ENCODE peak calls at places on chromosomes 12 and 14, in nine cellular contexts. Z, I, M, H, V, T, S, P and W are unnamed samples. For H3K4me1, the result is how much of the 10 kb centered on the place peaks cover.

GRCh38 chr12:22437031-22437806 is 102.7 kb upstream of the ST8SIA1 start:
- DNase-seq in Z (no peak), I (peak), M (no peak), H (peak), V (no peak), T (no peak), S (no peak), P (no peak), W (no peak)

GRCh38 chr14:89507521-89507920 is 90.5 kb upstream of the FOXN3 start:
- DNase-seq in Z (no peak), I (peak), M (no peak), H (no peak), V (no peak), T (peak), S (no peak), P (no peak), W (no peak)

GRCh38 chr12:69331846-69332684 is 16.1 kb upstream of the LYZ start:
- DNase-seq in Z (peak), I (no peak), M (no peak), H (no peak), V (no peak), T (no peak), S (no peak), P (no peak), W (no peak)

GRCh38 chr12:60162988-60163720 is 567.3 kb downstream of the SLC16A7 start:
- DNase-seq in Z (no peak), I (no peak), M (no peak), H (peak), V (no peak), T (no peak), S (no peak), P (no peak), W (no peak)

GRCh38 chr12:48917857-48918537 is 7.3 kb downstream of the FKBP11 start:
- DNase-seq in Z (no peak), I (no peak), M (no peak), H (no peak), V (no peak), T (no peak), S (no peak), P (no peak), W (peak)

GRCh38 chr12:54689984-54690383 is 41.8 kb upstream of the DCD start:
- DNase-seq in Z (no peak), I (no peak), M (no peak), H (peak), V (no peak), T (no peak), S (no peak), P (no peak), W (no peak)

GRCh38 chr14:96805906-96806305 is 8.7 kb downstream of the VRK1 start:
- DNase-seq in Z (peak), I (no peak), M (no peak), H (no peak), V (no peak), T (no peak), S (no peak), P (no peak), W (no peak)

GRCh38 chr12:99386907-99387306 is 260.6 kb upstream of the GARIN6 start:
- DNase-seq in Z (no peak), I (peak), M (no peak), H (peak), V (no peak), T (no peak), S (no peak), P (no peak), W (no peak)

GRCh38 chr14:56716705-56717104 is 93.6 kb downstream of the OTX2 start:
- DNase-seq in Z (no peak), I (no peak), M (no peak), H (no peak), V (no peak), T (no peak), S (no peak), P (no peak), W (no peak)

GRCh38 chr12:49131051-49131972 is at the start of gene TUBA1B:
- DNase-seq in Z (peak), I (peak), M (peak), H (peak), V (peak), T (peak), S (peak), P (peak), W (peak)

GRCh38 chr12:481422-481821 is 21.7 kb downstream of the B4GALNT3 start:
- DNase-seq in Z (no peak), I (no peak), M (peak), H (no peak), V (peak), T (no peak), S (no peak), P (peak), W (no peak)

GRCh38 chr14:35861204-35861868 is 35.2 kb downstream of the BRMS1L start:
- DNase-seq in Z (no peak), I (no peak), M (no peak), H (no peak), V (no peak), T (no peak), S (no peak), P (no peak), W (no peak)

DNA sequence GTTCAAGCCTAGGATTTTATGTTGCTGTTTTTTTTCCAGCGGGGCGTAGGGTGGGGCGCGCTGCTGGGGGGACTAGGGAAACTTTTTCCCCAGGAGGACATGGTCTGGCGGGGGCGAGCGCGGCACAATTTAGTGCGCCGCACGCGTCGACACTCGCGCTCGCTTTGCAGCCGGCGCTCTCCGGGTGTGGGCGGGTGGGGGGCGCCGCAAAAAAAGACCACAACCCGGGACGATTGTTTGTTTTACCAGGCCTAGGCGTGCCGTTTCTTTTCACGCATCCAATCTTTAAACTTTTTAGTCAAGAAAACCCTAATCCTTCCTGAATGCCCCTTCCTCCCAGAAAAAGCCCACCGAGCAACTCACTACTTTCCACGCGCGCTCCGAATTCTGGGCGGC is 865 bp upstream of the ZFP36L1 start:
- DNase-seq in Z (no peak), I (no peak), M (peak), H (no peak), V (no peak), T (no peak), S (no peak), P (no peak), W (no peak)
- H3K4me1 ChIP-seq in Z (under half), I (under half), M (under half), H (under half), V (under half), T (under half), S (under half), P (under half), W (under half)

DNA sequence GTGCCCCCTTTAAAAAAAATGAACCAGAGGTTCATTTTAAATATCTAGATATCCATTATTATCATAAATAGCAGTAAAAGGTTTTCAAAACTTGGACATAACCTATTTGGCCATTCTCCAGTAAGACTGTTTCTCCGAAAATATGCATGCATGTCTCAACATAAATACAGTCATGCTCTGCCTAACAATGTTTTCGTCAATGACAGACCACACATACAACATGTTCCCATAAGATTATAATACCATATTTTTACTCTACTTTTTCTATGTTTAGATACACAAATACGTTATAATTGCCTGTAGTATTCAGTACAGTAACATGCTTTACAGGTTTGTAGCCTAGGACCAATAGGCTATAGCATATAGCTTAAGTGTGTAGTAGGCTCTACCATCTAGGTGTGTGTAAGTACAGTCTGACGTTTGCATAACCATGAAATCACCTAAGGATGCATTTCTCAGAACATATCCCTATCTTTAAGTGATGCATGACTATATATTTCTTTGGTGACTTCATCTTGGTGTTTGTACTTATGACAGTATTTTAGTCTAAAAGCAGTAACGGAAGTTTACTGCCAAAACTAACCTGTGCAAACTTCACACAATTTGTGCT is 3.2 kb downstream of the TMEM19 start:
- DNase-seq in Z (no peak), I (no peak), M (no peak), H (no peak), V (no peak), T (no peak), S (no peak), P (no peak), W (no peak)
- H3K4me1 ChIP-seq in Z (under half), I (under half), M (under half), H (under half), V (under half), T (under half), S (under half), P (under half), W (under half)

GRCh38 chr12:19518209-19518608 is 78.9 kb downstream of the AEBP2 start:
- DNase-seq in Z (no peak), I (no peak), M (no peak), H (no peak), V (no peak), T (no peak), S (no peak), P (no peak), W (no peak)
- H3K4me1 ChIP-seq in Z (under half), I (under half), M (under half), H (under half), V (under half), T (under half), S (under half), P (under half), W (under half)

GRCh38 chr12:92462527-92462926 is 240.3 kb upstream of the PLEKHG7 start:
- DNase-seq in Z (no peak), I (no peak), M (no peak), H (no peak), V (no peak), T (no peak), S (no peak), P (no peak), W (no peak)

GRCh38 chr12:92465786-92466185 is 237.0 kb upstream of the PLEKHG7 start:
- DNase-seq in Z (no peak), I (no peak), M (no peak), H (no peak), V (no peak), T (no peak), S (no peak), P (no peak), W (no peak)

GRCh38 chr12:92463171-92463570 is 239.6 kb upstream of the PLEKHG7 start:
- DNase-seq in Z (no peak), I (no peak), M (no peak), H (no peak), V (no peak), T (no peak), S (no peak), P (no peak), W (no peak)

GRCh38 chr12:92466391-92467305 is 236.1 kb upstream of the PLEKHG7 start:
- DNase-seq in Z (peak), I (no peak), M (no peak), H (peak), V (peak), T (no peak), S (no peak), P (no peak), W (no peak)

GRCh38 chr12:92464911-92465310 is 237.9 kb upstream of the PLEKHG7 start:
- DNase-seq in Z (no peak), I (no peak), M (no peak), H (peak), V (no peak), T (no peak), S (no peak), P (no peak), W (no peak)
- H3K4me1 ChIP-seq in Z (under half), I (under half), M (under half), H (under half), V (under half), T (under half), S (under half), P (under half), W (under half)

GRCh38 chr14:55448146-55448614 is 7.8 kb upstream of the TBPL2 start:
- DNase-seq in Z (peak), I (peak), M (no peak), H (no peak), V (peak), T (peak), S (no peak), P (peak), W (no peak)
- H3K4me1 ChIP-seq in Z (under half), I (under half), M (under half), H (under half), V (under half), T (half or more), S (under half), P (under half), W (under half)

GRCh38 chr14:102819790-102820330 is 42.6 kb downstream of the TRAF3 start:
- DNase-seq in Z (no peak), I (no peak), M (no peak), H (no peak), V (no peak), T (no peak), S (no peak), P (no peak), W (no peak)

GRCh38 chr14:102823546-102823945 is 46.3 kb downstream of the TRAF3 start:
- DNase-seq in Z (no peak), I (no peak), M (no peak), H (no peak), V (no peak), T (no peak), S (no peak), P (no peak), W (no peak)

GRCh38 chr14:102821252-102821651 is 44.0 kb downstream of the TRAF3 start:
- DNase-seq in Z (no peak), I (no peak), M (no peak), H (no peak), V (no peak), T (no peak), S (no peak), P (no peak), W (no peak)

GRCh38 chr14:102824832-102825231 is 47.6 kb downstream of the TRAF3 start:
- DNase-seq in Z (no peak), I (peak), M (peak), H (no peak), V (peak), T (peak), S (no peak), P (no peak), W (no peak)

DNA sequence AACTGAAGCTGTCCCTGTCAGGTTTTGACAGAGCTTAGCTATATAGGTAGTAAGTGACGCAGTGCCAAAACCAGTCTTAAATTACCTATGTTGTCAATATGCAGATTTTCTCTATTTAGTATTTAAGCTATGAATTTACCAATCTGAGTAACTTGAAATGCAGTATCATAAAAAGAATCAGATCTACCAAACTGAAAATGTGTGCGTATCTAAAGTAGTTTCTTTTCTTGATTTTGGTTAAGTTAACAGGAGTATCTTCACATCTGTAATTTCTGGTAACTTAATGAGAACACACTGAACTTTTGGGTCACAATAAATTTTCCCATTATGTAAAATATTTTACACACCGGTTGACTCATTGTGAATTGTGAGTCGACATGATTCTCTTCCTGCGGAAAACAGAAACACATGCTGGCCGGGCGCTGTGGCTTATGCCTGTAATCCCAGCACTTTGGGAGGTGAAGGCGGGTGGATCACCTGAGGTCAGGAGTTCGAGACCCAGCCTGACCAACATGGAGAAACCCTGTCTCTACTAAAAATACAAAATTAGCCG is 45.1 kb downstream of the TRAF3 start:
- DNase-seq in Z (no peak), I (no peak), M (no peak), H (no peak), V (no peak), T (peak), S (no peak), P (no peak), W (no peak)
- H3K4me1 ChIP-seq in Z (under half), I (under half), M (under half), H (half or more), V (under half), T (under half), S (under half), P (under half), W (under half)

GRCh38 chr12:47903151-47903611 is 1.6 kb downstream of the VDR start:
- DNase-seq in Z (peak), I (no peak), M (no peak), H (no peak), V (peak), T (no peak), S (no peak), P (peak), W (no peak)
- H3K4me1 ChIP-seq in Z (half or more), I (under half), M (under half), H (under half), V (under half), T (under half), S (under half), P (half or more), W (under half)